ENCODE peak calls at places on chromosomes 4 and X, in four cellular contexts. One of them, this sample, is unnamed.

GRCh38 chrX:44873415-44874270 is 655 bp downstream of the KDM6A start:
- DNase-seq in HepG2: no peak
- DNase-seq in A549: no peak
- DNase-seq in K562: peak
- DNase-seq in this sample: peak

GRCh38 chr4:139814285-139815015 is 148.8 kb downstream of the MGST2 start:
- DNase-seq in K562: no peak
- DNase-seq in A549: no peak
- DNase-seq in HepG2: no peak
- DNase-seq in this sample: peak

GRCh38 chr4:112379306-112379705 is 82.1 kb downstream of the ALPK1 start:
- DNase-seq in K562: no peak
- DNase-seq in A549: no peak
- DNase-seq in HepG2: no peak
- DNase-seq in this sample: no peak

GRCh38 chr4:6032249-6033244 is 14.3 kb upstream of the C4orf50 start:
- DNase-seq in HepG2: no peak
- DNase-seq in A549: no peak
- DNase-seq in K562: no peak
- DNase-seq in this sample: no peak

GRCh38 chr4:93659629-93660028 is 168.9 kb upstream of the ATOH1 start:
- DNase-seq in K562: no peak
- DNase-seq in A549: no peak
- DNase-seq in HepG2: no peak
- DNase-seq in this sample: peak

GRCh38 chrX:426881-427280 is 40.2 kb upstream of the PPP2R3B start:
- DNase-seq in HepG2: no peak
- DNase-seq in A549: peak
- DNase-seq in K562: no peak
- DNase-seq in this sample: no peak

GRCh38 chrX:102067966-102068723 is 57.3 kb upstream of the TCEAL2 start:
- DNase-seq in K562: no peak
- DNase-seq in A549: peak
- DNase-seq in HepG2: peak
- DNase-seq in this sample: peak

GRCh38 chr4:1463088-1463926 is 57.1 kb upstream of the NKX1-1 start:
- DNase-seq in K562: no peak
- DNase-seq in A549: no peak
- DNase-seq in HepG2: no peak
- DNase-seq in this sample: peak

GRCh38 chrX:46840946-46841740 is 4.3 kb downstream of the RP2 start:
- DNase-seq in A549: no peak
- DNase-seq in K562: no peak
- DNase-seq in HepG2: no peak
- DNase-seq in this sample: no peak
- TF ChIP-seq MAFK in A549: no peak
- TF ChIP-seq MAFK in K562: no peak
- TF ChIP-seq MAFK in HepG2: no peak
- TF ChIP-seq MAFK in this sample: no peak

DNA sequence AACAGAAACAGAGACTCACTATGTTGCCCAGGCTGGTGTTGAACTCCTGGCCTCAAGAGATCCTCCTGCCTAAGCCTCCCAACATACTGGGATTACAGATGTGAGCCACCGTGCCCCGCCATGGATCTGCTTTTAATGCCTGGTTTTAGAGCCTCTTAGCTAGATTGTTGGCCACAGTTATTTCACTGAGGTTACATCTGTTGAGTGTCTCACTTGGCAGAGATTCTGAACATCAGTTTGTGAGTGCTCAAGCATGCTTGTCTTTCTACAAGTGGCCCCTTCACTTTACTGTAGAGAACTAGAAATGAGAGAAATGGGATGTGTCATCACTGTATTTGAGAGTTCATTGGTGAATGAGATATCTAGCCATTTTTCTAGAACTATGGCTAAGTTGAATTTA is 218.5 kb downstream of the APBB2 start:
- DNase-seq in A549: no peak
- DNase-seq in K562: no peak
- DNase-seq in HepG2: no peak
- DNase-seq in this sample: peak
- TF ChIP-seq BHLHE40 in A549: no peak
- TF ChIP-seq BHLHE40 in K562: no peak
- TF ChIP-seq BHLHE40 in HepG2: no peak
- TF ChIP-seq BHLHE40 in this sample: no peak

GRCh38 chr4:7814451-7814850 is 125.2 kb downstream of the AFAP1 start:
- DNase-seq in A549: no peak
- DNase-seq in HepG2: no peak
- DNase-seq in K562: no peak
- DNase-seq in this sample: no peak

GRCh38 chr4:7811536-7812190 is 128.0 kb downstream of the AFAP1 start:
- DNase-seq in K562: no peak
- DNase-seq in A549: no peak
- DNase-seq in HepG2: no peak
- DNase-seq in this sample: peak

GRCh38 chr4:7812191-7812860 is 127.3 kb downstream of the AFAP1 start:
- DNase-seq in A549: no peak
- DNase-seq in HepG2: no peak
- DNase-seq in K562: no peak
- DNase-seq in this sample: peak

GRCh38 chr4:7813674-7814073 is 126.0 kb downstream of the AFAP1 start:
- DNase-seq in K562: no peak
- DNase-seq in A549: no peak
- DNase-seq in HepG2: peak
- DNase-seq in this sample: peak

GRCh38 chr4:7812921-7813320 is 126.7 kb downstream of the AFAP1 start:
- DNase-seq in K562: no peak
- DNase-seq in A549: no peak
- DNase-seq in HepG2: no peak
- DNase-seq in this sample: no peak
- TF ChIP-seq MAFK in K562: no peak
- TF ChIP-seq MAFK in A549: no peak
- TF ChIP-seq MAFK in HepG2: no peak
- TF ChIP-seq MAFK in this sample: no peak

GRCh38 chrX:74325130-74326059 is 21.4 kb downstream of the ZCCHC13 start:
- DNase-seq in A549: no peak
- DNase-seq in K562: peak
- DNase-seq in HepG2: no peak
- DNase-seq in this sample: no peak
- TF ChIP-seq BHLHE40 in A549: no peak
- TF ChIP-seq BHLHE40 in K562: no peak
- TF ChIP-seq BHLHE40 in HepG2: no peak
- TF ChIP-seq BHLHE40 in this sample: no peak

DNA sequence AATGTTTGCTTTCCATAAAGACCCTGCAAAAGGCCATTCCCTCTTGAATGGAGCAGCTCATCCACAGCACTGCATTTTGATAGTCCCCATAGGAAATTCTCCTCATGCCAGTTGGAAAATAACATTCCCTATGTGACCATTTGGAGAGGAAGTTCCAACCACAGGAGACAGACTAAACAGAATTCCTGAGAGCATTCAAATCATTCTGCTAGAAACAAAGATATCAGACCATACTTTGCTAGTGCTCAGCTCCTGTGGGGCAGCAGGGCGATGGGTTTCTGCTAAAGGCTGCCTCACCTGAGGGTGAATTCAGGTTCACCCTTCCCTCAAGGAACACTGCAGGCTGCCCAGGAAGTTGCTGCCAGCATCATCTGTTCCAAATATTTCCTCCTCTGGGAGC is 58.8 kb downstream of the LNX1 start:
- DNase-seq in HepG2: no peak
- DNase-seq in A549: no peak
- DNase-seq in K562: no peak
- DNase-seq in this sample: peak
- TF ChIP-seq MAFK in HepG2: no peak
- TF ChIP-seq MAFK in A549: no peak
- TF ChIP-seq MAFK in K562: no peak
- TF ChIP-seq MAFK in this sample: no peak